ENCODE peak calls at places on chromosome 16, in four cellular contexts. One of them, this sample, is unnamed.

GRCh38 chr16:72362972-72363371 is 191.0 kb upstream of the PMFBP1 start:
- DNase-seq in GM12891: no peak
- DNase-seq in K562: no peak
- DNase-seq in GM12878: peak; percentile 21
- DNase-seq in this sample: no peak

GRCh38 chr16:12178251-12178990 is 201.9 kb downstream of the SNX29 start:
- DNase-seq in GM12891: no peak
- DNase-seq in K562: no peak
- DNase-seq in GM12878: no peak
- DNase-seq in this sample: no peak

GRCh38 chr16:17775061-17775460 is 304.3 kb upstream of the XYLT1 start:
- DNase-seq in K562: no peak
- DNase-seq in GM12878: no peak
- DNase-seq in GM12891: no peak
- DNase-seq in this sample: no peak

GRCh38 chr16:11123666-11124065 is 132.3 kb downstream of the SOCS1 start:
- DNase-seq in GM12878: no peak
- DNase-seq in K562: no peak
- DNase-seq in GM12891: no peak
- DNase-seq in this sample: no peak

GRCh38 chr16:22103371-22103890 is 11.1 kb downstream of the VWA3A start:
- DNase-seq in GM12891: no peak
- DNase-seq in K562: no peak
- DNase-seq in GM12878: no peak
- DNase-seq in this sample: no peak

GRCh38 chr16:9075299-9076071 is 16.0 kb upstream of the HAPSTR1 start:
- DNase-seq in K562: no peak
- DNase-seq in GM12891: no peak
- DNase-seq in GM12878: no peak
- DNase-seq in this sample: no peak

GRCh38 chr16:10297341-10298006 is 88.4 kb upstream of the ATF7IP2 start:
- DNase-seq in GM12891: peak; percentile 48
- DNase-seq in K562: no peak
- DNase-seq in GM12878: peak; percentile 98
- DNase-seq in this sample: no peak

GRCh38 chr16:22631264-22631663 is 120.6 kb downstream of the NPIPB5 start:
- DNase-seq in GM12878: no peak
- DNase-seq in GM12891: no peak
- DNase-seq in K562: no peak
- DNase-seq in this sample: no peak

GRCh38 chr16:23082161-23082788 is 67.0 kb downstream of the USP31 start:
- DNase-seq in K562: no peak
- DNase-seq in GM12891: no peak
- DNase-seq in GM12878: no peak
- DNase-seq in this sample: no peak

GRCh38 chr16:89365044-89365467 is 125.3 kb downstream of the ANKRD11 start:
- DNase-seq in GM12891: no peak
- DNase-seq in GM12878: no peak
- DNase-seq in K562: no peak
- DNase-seq in this sample: no peak

GRCh38 chr16:13866073-13866472 is 53.9 kb upstream of the ERCC4 start:
- DNase-seq in GM12878: no peak
- DNase-seq in GM12891: peak; percentile 22
- DNase-seq in K562: peak; percentile 64
- DNase-seq in this sample: peak; percentile 27

GRCh38 chr16:66605177-66605999 is 884 bp downstream of the CMTM3 start:
- DNase-seq in GM12891: no peak
- DNase-seq in GM12878: no peak
- DNase-seq in K562: peak; percentile 86
- DNase-seq in this sample: no peak

GRCh38 chr16:67530013-67530939 is 1.6 kb downstream of the RIPOR1 start:
- DNase-seq in GM12891: no peak
- DNase-seq in GM12878: no peak
- DNase-seq in K562: peak; percentile 50
- DNase-seq in this sample: no peak

GRCh38 chr16:73420244-73421040 is 372.5 kb upstream of the ZFHX3 start:
- DNase-seq in K562: no peak
- DNase-seq in GM12878: no peak
- DNase-seq in GM12891: no peak
- DNase-seq in this sample: no peak

GRCh38 chr16:986925-987581 is 5.5 kb downstream of the SOX8 start:
- DNase-seq in K562: no peak
- DNase-seq in GM12878: no peak
- DNase-seq in GM12891: no peak
- DNase-seq in this sample: no peak

GRCh38 chr16:58264961-58265479 is 29.8 kb downstream of the PRSS54 start:
- DNase-seq in GM12891: no peak
- DNase-seq in K562: peak; percentile 52
- DNase-seq in GM12878: no peak
- DNase-seq in this sample: peak; percentile 18

GRCh38 chr16:57539072-57539796 is 2.9 kb upstream of the CCDC102A start:
- DNase-seq in K562: no peak
- DNase-seq in GM12878: peak; percentile 88
- DNase-seq in GM12891: no peak
- DNase-seq in this sample: peak; percentile 54

GRCh38 chr16:58109881-58110280 is 19.3 kb downstream of the CFAP20 start:
- DNase-seq in GM12878: no peak
- DNase-seq in GM12891: no peak
- DNase-seq in K562: no peak
- DNase-seq in this sample: no peak

GRCh38 chr16:88481851-88482250 is 28.8 kb downstream of the ZFPM1 start:
- DNase-seq in GM12891: no peak
- DNase-seq in K562: no peak
- DNase-seq in GM12878: no peak
- DNase-seq in this sample: no peak

GRCh38 chr16:87463722-87464690 is 28.8 kb downstream of the ZCCHC14 start:
- DNase-seq in GM12878: no peak
- DNase-seq in GM12891: peak; percentile 42
- DNase-seq in K562: no peak
- DNase-seq in this sample: peak; percentile 45

GRCh38 chr16:86761117-86761971 is 183.0 kb downstream of the FOXL1 start:
- DNase-seq in K562: peak; percentile 80
- DNase-seq in GM12878: no peak
- DNase-seq in GM12891: peak; percentile 51
- DNase-seq in this sample: no peak

DNA sequence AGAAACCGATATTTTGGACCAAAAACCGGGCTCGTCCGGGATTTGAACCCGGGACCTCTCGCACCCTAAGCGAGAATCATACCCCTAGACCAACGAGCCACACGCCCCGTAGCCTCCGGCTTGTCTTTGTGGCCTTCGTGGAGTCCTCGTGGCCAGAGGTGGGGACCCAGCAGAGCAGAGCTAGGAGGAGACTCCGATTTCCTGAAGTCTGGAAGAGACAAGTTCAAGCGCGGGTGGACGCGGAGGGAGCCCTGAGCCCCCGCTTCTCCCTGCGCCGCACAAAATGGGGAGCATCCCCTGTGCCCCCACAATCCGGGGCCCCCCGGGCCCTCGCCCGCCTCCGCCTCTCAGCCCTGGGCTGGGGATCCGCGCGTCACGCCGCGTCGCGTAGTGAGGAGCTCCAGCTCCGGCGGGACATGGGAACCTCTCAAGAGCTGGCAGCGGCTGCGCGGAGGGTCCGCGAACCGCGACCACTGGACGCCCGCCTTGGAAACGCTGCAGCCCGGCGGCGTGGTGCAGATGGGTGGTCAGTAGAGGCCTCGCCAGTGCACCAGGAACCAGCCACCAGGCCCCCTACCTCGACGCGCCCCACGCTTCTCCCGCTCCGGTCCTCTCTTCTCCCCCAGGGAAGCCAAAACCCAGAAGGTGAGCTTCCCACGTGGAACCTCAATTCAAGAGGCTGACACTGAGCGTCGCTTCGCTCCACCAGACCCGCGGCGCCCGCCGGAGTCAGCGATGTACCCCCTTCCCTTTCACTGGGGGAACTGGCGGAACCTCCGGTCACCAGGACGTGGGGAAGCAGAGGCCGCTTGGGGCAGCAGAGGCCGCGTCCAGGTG is 5.2 kb upstream of the OR1F1 start:
- DNase-seq in K562: peak; percentile 64
- DNase-seq in GM12878: no peak
- DNase-seq in GM12891: peak; percentile 42
- DNase-seq in this sample: no peak
- TF ChIP-seq SPI1 in K562: peak; percentile 18
- TF ChIP-seq SPI1 in GM12878: no peak
- TF ChIP-seq SPI1 in GM12891: no peak
- TF ChIP-seq SPI1 in this sample: no peak

DNA sequence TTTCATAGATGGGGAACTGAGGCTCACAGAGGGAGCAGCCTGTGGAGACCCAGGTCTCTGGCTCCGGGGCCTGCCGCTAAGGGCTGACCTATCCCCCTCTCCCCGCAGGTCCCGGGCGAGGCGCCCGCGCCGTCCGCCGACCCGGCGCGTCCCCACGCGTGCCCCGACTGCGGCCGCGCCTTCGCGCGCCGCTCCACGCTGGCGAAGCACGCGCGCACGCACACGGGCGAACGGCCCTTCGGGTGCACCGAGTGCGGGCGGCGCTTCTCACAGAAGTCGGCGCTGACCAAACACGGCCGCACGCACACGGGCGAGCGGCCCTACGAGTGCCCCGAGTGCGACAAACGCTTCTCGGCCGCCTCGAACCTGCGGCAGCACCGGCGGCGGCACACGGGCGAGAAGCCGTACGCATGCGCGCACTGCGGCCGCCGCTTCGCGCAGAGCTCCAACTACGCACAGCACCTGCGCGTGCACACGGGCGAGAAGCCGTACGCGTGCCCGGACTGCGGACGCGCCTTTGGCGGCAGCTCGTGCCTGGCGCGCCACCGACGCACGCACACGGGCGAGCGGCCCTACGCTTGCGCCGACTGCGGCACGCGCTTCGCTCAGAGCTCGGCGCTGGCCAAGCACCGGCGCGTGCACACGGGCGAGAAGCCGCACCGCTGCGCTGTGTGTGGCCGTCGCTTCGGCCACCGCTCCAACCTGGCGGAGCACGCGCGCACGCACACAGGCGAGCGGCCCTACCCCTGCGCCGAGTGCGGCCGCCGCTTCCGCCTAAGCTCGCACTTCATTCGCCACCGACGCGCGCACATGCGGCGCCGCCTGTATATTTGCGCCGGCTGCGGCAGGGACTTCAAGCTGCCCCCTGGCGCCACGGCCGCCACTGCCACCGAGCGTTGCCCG is 10.3 kb downstream of the ZNF771 start:
- DNase-seq in GM12891: peak; percentile 88
- DNase-seq in K562: peak; percentile 30
- DNase-seq in GM12878: peak; percentile 84
- DNase-seq in this sample: peak; percentile 89
- TF ChIP-seq POLR2AphosphoS5 in GM12891: peak; percentile 54
- TF ChIP-seq POLR2AphosphoS5 in K562: no peak
- TF ChIP-seq POLR2AphosphoS5 in GM12878: no peak
- TF ChIP-seq POLR2AphosphoS5 in this sample: peak; percentile 61

DNA sequence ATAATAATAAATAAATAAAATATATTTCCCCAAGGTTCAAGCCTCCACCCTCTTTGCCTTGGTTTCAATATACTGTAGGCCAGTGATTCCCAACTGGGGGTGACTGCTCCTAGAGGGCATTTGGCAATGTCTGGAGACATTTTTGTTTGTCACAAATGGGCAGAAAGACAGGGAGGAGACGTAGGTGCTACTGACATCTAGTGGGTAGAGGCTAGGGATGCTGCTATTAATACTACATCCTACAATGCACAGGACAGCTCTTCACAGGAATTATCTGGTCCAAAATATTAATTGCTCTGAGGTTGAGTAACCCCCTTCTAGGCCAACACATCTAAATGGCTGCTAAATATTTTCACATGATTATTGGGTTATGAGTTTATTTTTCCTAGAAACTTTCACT is 12.8 kb upstream of the PRR14 start:
- DNase-seq in K562: no peak
- DNase-seq in GM12878: no peak
- DNase-seq in GM12891: no peak
- DNase-seq in this sample: peak; percentile 64
- TF ChIP-seq SPI1 in K562: no peak
- TF ChIP-seq SPI1 in GM12878: no peak
- TF ChIP-seq SPI1 in GM12891: no peak
- TF ChIP-seq SPI1 in this sample: no peak

GRCh38 chr16:20673882-20674683 is 23.4 kb downstream of the ACSM1 start:
- DNase-seq in GM12891: no peak
- DNase-seq in K562: peak; percentile 34
- DNase-seq in GM12878: no peak
- DNase-seq in this sample: no peak
- TF ChIP-seq POLR2AphosphoS5 in GM12891: no peak
- TF ChIP-seq POLR2AphosphoS5 in K562: peak; percentile 43
- TF ChIP-seq POLR2AphosphoS5 in GM12878: no peak
- TF ChIP-seq POLR2AphosphoS5 in this sample: peak; percentile 33

GRCh38 chr16:84739349-84740124 is 39.7 kb downstream of the USP10 start:
- DNase-seq in GM12891: no peak
- DNase-seq in K562: no peak
- DNase-seq in GM12878: no peak
- DNase-seq in this sample: no peak

GRCh38 chr16:84737192-84737591 is 37.4 kb downstream of the USP10 start:
- DNase-seq in GM12878: no peak
- DNase-seq in GM12891: no peak
- DNase-seq in K562: no peak
- DNase-seq in this sample: no peak

GRCh38 chr16:84738255-84739038 is 38.6 kb downstream of the USP10 start:
- DNase-seq in GM12891: peak; percentile 45
- DNase-seq in K562: peak; percentile 72
- DNase-seq in GM12878: peak; percentile 71
- DNase-seq in this sample: peak; percentile 79

GRCh38 chr16:84735846-84736586 is 36.2 kb downstream of the USP10 start:
- DNase-seq in GM12891: no peak
- DNase-seq in GM12878: no peak
- DNase-seq in K562: no peak
- DNase-seq in this sample: no peak

GRCh38 chr16:84737658-84738057 is 37.9 kb downstream of the USP10 start:
- DNase-seq in K562: no peak
- DNase-seq in GM12878: no peak
- DNase-seq in GM12891: no peak
- DNase-seq in this sample: no peak
- TF ChIP-seq SPI1 in K562: no peak
- TF ChIP-seq SPI1 in GM12878: no peak
- TF ChIP-seq SPI1 in GM12891: no peak
- TF ChIP-seq SPI1 in this sample: no peak

DNA sequence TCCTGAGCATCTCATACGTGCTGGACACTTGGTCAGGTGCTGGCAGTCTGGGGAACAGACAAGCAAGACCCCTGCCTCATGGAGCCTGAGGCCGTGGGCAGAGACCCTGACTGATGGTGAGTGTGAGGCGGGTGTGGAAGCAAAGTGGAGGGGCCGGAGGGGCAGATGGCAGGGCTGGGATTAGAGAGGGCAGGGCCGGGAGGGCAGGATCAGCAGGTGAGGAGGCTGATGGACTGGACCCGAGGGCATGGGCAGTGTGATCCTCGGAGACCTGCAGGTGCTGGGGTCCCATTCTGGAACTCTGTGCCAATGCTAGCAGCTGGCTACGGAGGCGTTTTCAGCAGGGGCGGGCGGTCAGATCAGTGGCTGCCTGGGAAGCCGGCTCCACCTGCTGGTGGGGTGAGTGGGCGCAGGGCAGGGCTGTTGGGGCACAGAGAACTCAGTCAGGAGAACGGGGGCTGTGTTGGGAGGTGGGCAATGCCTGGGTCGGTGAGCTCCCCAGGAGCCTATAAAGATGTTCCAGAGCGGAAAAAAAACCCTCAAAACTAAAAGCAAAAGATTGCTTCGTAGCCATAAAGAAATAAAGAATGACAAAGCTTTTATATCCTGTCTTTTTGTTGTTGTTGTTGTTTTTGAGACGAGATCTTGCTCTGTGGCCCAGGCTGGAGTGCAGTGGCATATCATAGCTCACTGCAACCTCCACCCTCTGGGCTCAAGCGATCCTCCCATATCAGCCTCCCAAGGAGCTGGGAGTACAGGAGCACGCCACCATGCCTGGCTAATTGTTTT is 8.9 kb upstream of the C16orf74 start:
- DNase-seq in GM12878: no peak
- DNase-seq in K562: peak; percentile 51
- DNase-seq in GM12891: no peak
- DNase-seq in this sample: no peak
- TF ChIP-seq POLR2AphosphoS5 in GM12878: no peak
- TF ChIP-seq POLR2AphosphoS5 in K562: no peak
- TF ChIP-seq POLR2AphosphoS5 in GM12891: no peak
- TF ChIP-seq POLR2AphosphoS5 in this sample: no peak